ENCODE peak calls at places on chromosomes 2 and 18, in four cellular contexts. One of them, this sample, is unnamed. For H3K27me3, the result is how much of the 10 kb centered on the place peaks cover.

GRCh38 chr2:33226546-33226945 is 249.9 kb upstream of the RASGRP3 start:
- DNase-seq in neural progenitor cell: no peak
- DNase-seq in uterus: no peak
- DNase-seq in stomach: no peak
- DNase-seq in this sample: no peak

GRCh38 chr2:31347319-31347718 is 67.2 kb downstream of the XDH start:
- DNase-seq in neural progenitor cell: no peak
- DNase-seq in uterus: no peak
- DNase-seq in stomach: no peak
- DNase-seq in this sample: no peak

GRCh38 chr18:58223717-58224424 is 179.8 kb downstream of the NEDD4L start:
- DNase-seq in neural progenitor cell: no peak
- DNase-seq in uterus: peak
- DNase-seq in stomach: peak
- DNase-seq in this sample: peak

GRCh38 chr2:68157402-68158133 is at the start of gene PNO1:
- DNase-seq in neural progenitor cell: peak
- DNase-seq in uterus: peak
- DNase-seq in stomach: peak
- DNase-seq in this sample: peak

GRCh38 chr2:142165790-142166189 is 35.0 kb upstream of the LRP1B start:
- DNase-seq in neural progenitor cell: peak
- DNase-seq in uterus: no peak
- DNase-seq in stomach: no peak
- DNase-seq in this sample: peak

GRCh38 chr2:218851286-218851685 is 8.3 kb upstream of the WNT6 start:
- DNase-seq in neural progenitor cell: no peak
- DNase-seq in uterus: no peak
- DNase-seq in stomach: no peak
- DNase-seq in this sample: no peak

GRCh38 chr2:20514596-20515269 is 67.9 kb downstream of the RHOB start:
- DNase-seq in neural progenitor cell: no peak
- DNase-seq in uterus: peak
- DNase-seq in stomach: no peak
- DNase-seq in this sample: peak

GRCh38 chr2:29010946-29011649 is 30.0 kb downstream of the TOGARAM2 start:
- DNase-seq in neural progenitor cell: peak
- DNase-seq in uterus: no peak
- DNase-seq in stomach: peak
- DNase-seq in this sample: peak

GRCh38 chr2:50086450-50086849 is 932.1 kb upstream of the FSHR start:
- DNase-seq in neural progenitor cell: no peak
- DNase-seq in uterus: no peak
- DNase-seq in stomach: no peak
- DNase-seq in this sample: no peak

GRCh38 chr2:219844756-219845155 is 217.3 kb downstream of the SLC4A3 start:
- DNase-seq in neural progenitor cell: no peak
- DNase-seq in uterus: no peak
- DNase-seq in stomach: no peak
- DNase-seq in this sample: no peak

GRCh38 chr2:105926960-105927678 is 182.4 kb downstream of the NCK2 start:
- DNase-seq in neural progenitor cell: no peak
- DNase-seq in uterus: no peak
- DNase-seq in stomach: no peak
- DNase-seq in this sample: no peak

GRCh38 chr18:9135912-9136314 is 668 bp upstream of the ANKRD12 start:
- DNase-seq in neural progenitor cell: peak
- DNase-seq in uterus: no peak
- DNase-seq in stomach: no peak
- DNase-seq in this sample: no peak

GRCh38 chr2:170911314-170911889 is 17.7 kb upstream of the GORASP2 start:
- DNase-seq in neural progenitor cell: no peak
- DNase-seq in uterus: no peak
- DNase-seq in stomach: no peak
- DNase-seq in this sample: no peak

GRCh38 chr2:119827866-119828507 is 68.3 kb downstream of the PTPN4 start:
- DNase-seq in neural progenitor cell: no peak
- DNase-seq in uterus: no peak
- DNase-seq in stomach: no peak
- DNase-seq in this sample: no peak

GRCh38 chr2:104863585-104864279 is 9.8 kb downstream of the POU3F3 start:
- DNase-seq in neural progenitor cell: peak
- DNase-seq in uterus: no peak
- DNase-seq in stomach: no peak
- DNase-seq in this sample: no peak

GRCh38 chr2:18171191-18172139 is 293.0 kb downstream of the KCNS3 start:
- DNase-seq in neural progenitor cell: no peak
- DNase-seq in uterus: no peak
- DNase-seq in stomach: no peak
- DNase-seq in this sample: peak

GRCh38 chr18:55522011-55522410 is 66.0 kb downstream of the TCF4 start:
- DNase-seq in neural progenitor cell: peak
- DNase-seq in uterus: peak
- DNase-seq in stomach: no peak
- DNase-seq in this sample: no peak

GRCh38 chr2:54589340-54590215 is 133.5 kb downstream of the SPTBN1 start:
- DNase-seq in neural progenitor cell: no peak
- DNase-seq in uterus: no peak
- DNase-seq in stomach: peak
- DNase-seq in this sample: no peak

GRCh38 chr2:222904557-222905258 is 43.9 kb downstream of the ACSL3 start:
- DNase-seq in neural progenitor cell: no peak
- DNase-seq in uterus: no peak
- DNase-seq in stomach: no peak
- DNase-seq in this sample: peak

GRCh38 chr2:67564626-67565025 is 167.5 kb downstream of the ETAA1 start:
- DNase-seq in neural progenitor cell: no peak
- DNase-seq in uterus: no peak
- DNase-seq in stomach: no peak
- DNase-seq in this sample: no peak

GRCh38 chr2:176612736-176613135 is 343.5 kb downstream of the MTX2 start:
- DNase-seq in neural progenitor cell: no peak
- DNase-seq in uterus: no peak
- DNase-seq in stomach: no peak
- DNase-seq in this sample: no peak

GRCh38 chr2:108492364-108492763 is 41.9 kb upstream of the LIMS1 start:
- DNase-seq in neural progenitor cell: no peak
- DNase-seq in uterus: no peak
- DNase-seq in stomach: no peak
- DNase-seq in this sample: peak

GRCh38 chr2:214679736-214680135 is 129.7 kb downstream of the BARD1 start:
- DNase-seq in neural progenitor cell: no peak
- DNase-seq in uterus: no peak
- DNase-seq in stomach: no peak
- DNase-seq in this sample: no peak

GRCh38 chr2:160482673-160483072 is 10.9 kb downstream of the RBMS1 start:
- DNase-seq in neural progenitor cell: peak
- DNase-seq in uterus: no peak
- DNase-seq in stomach: no peak
- DNase-seq in this sample: no peak

GRCh38 chr18:13165636-13166423 is 52.7 kb upstream of the LDLRAD4 start:
- DNase-seq in neural progenitor cell: peak
- DNase-seq in uterus: no peak
- DNase-seq in stomach: no peak
- DNase-seq in this sample: no peak

GRCh38 chr18:24987271-24987932 is 364.6 kb downstream of the ZNF521 start:
- DNase-seq in neural progenitor cell: peak
- DNase-seq in uterus: peak
- DNase-seq in stomach: no peak
- DNase-seq in this sample: no peak

GRCh38 chr18:33135951-33136660 is 304.4 kb downstream of the CCDC178 start:
- DNase-seq in neural progenitor cell: no peak
- DNase-seq in uterus: no peak
- DNase-seq in stomach: no peak
- DNase-seq in this sample: no peak

DNA sequence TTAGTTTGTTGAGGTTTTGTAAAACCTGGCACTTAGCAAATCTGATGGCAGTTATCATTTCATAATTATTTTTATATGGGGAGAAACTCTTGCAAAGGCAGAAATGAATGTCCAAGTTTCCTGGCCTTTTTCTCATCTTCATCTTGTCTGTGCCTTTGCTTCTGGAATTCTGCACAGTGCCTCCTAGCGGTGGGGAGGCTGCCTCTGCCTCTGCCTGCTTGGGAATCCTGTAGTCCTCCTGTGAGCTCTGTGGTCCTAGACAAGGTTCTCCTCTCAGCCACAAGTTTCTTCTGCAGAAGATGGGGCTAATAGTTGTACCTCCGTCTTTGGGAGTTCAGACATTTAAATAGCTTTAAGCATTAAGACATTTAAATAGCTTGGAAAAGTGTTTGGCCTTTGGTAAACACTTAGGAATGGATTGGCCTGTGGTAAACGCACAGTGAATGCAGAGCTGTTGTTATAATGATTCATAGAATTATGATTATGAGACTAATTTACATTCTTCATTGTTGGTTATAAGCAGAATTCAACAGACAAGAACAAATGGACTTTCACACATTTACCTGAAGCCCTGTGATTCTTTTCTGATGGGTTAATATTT is 101.2 kb downstream of the ZNF236 start:
- DNase-seq in neural progenitor cell: peak
- DNase-seq in uterus: no peak
- DNase-seq in stomach: no peak
- DNase-seq in this sample: no peak
- TF ChIP-seq CTCF in neural progenitor cell: peak
- TF ChIP-seq CTCF in uterus: no peak
- TF ChIP-seq CTCF in stomach: no peak
- TF ChIP-seq CTCF in this sample: peak

GRCh38 chr2:86025229-86025820 is 80.4 kb downstream of the POLR1A start:
- DNase-seq in neural progenitor cell: no peak
- DNase-seq in uterus: peak
- DNase-seq in stomach: no peak
- DNase-seq in this sample: no peak

GRCh38 chr2:86027196-86027912 is 78.3 kb downstream of the POLR1A start:
- DNase-seq in neural progenitor cell: no peak
- DNase-seq in uterus: no peak
- DNase-seq in stomach: no peak
- DNase-seq in this sample: no peak

GRCh38 chr2:86027913-86028762 is 77.5 kb downstream of the POLR1A start:
- DNase-seq in neural progenitor cell: no peak
- DNase-seq in uterus: no peak
- DNase-seq in stomach: no peak
- DNase-seq in this sample: no peak

GRCh38 chr2:86026744-86027065 is 79.0 kb downstream of the POLR1A start:
- DNase-seq in neural progenitor cell: no peak
- DNase-seq in uterus: no peak
- DNase-seq in stomach: no peak
- DNase-seq in this sample: no peak

GRCh38 chr2:86025976-86026743 is 79.5 kb downstream of the POLR1A start:
- DNase-seq in neural progenitor cell: no peak
- DNase-seq in uterus: no peak
- DNase-seq in stomach: no peak
- DNase-seq in this sample: no peak
- H3K27ac ChIP-seq in neural progenitor cell: no peak
- H3K27ac ChIP-seq in uterus: peak
- H3K27ac ChIP-seq in stomach: peak
- H3K27ac ChIP-seq in this sample: no peak

GRCh38 chr2:239006886-239007285 is 159.0 kb downstream of the TWIST2 start:
- DNase-seq in neural progenitor cell: no peak
- DNase-seq in uterus: no peak
- DNase-seq in stomach: peak
- DNase-seq in this sample: no peak

GRCh38 chr2:239003933-239004636 is 156.2 kb downstream of the TWIST2 start:
- DNase-seq in neural progenitor cell: no peak
- DNase-seq in uterus: no peak
- DNase-seq in stomach: no peak
- DNase-seq in this sample: no peak

GRCh38 chr2:239002960-239003932 is 155.4 kb downstream of the TWIST2 start:
- DNase-seq in neural progenitor cell: no peak
- DNase-seq in uterus: peak
- DNase-seq in stomach: no peak
- DNase-seq in this sample: peak

GRCh38 chr2:239008004-239008403 is 160.1 kb downstream of the TWIST2 start:
- DNase-seq in neural progenitor cell: no peak
- DNase-seq in uterus: peak
- DNase-seq in stomach: peak
- DNase-seq in this sample: no peak

DNA sequence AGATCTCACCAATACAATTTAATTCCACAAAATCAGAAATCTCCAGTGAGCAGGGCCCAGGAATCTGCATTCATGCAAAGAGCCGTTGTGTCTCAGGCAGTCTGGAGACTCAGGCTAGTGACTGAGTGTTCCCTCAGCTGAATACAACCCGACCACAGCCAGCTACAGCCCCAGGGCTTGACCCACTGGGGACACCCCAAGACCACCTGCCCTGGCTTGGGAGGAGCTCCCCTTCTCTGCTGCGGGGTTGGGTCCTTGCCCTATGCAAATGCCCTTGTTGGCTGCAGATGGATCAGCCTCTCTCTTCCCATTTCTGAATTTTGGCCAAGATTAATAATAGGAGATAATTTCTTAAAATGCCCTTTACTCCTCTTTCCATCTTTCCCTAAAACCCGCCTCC is 157.7 kb downstream of the TWIST2 start:
- DNase-seq in neural progenitor cell: no peak
- DNase-seq in uterus: no peak
- DNase-seq in stomach: no peak
- DNase-seq in this sample: no peak
- H3K27me3 ChIP-seq in neural progenitor cell: under half
- H3K27me3 ChIP-seq in uterus: under half
- H3K27me3 ChIP-seq in stomach: under half
- H3K27me3 ChIP-seq in this sample: under half

DNA sequence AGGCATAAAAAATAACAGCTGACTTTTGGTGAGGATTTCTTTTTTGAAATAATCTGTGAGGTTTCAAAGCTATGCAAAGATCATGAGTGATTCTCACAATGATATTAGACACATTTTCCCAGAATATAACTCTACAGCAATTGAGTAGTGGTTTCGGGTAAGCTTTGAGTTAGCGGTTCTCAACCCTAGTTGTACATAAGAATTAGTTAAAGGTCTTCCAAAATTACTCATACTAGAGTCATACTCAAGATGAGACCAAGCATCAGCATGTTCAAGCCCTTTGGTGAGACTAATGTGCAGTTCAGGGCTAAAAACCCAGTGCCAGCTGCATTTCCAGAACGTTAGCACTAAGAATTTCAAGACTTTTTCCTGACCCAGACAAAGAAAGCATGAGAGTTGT is 31.1 kb downstream of the DSG4 start:
- DNase-seq in neural progenitor cell: no peak
- DNase-seq in uterus: no peak
- DNase-seq in stomach: no peak
- DNase-seq in this sample: no peak
- TF ChIP-seq CTCF in neural progenitor cell: no peak
- TF ChIP-seq CTCF in uterus: no peak
- TF ChIP-seq CTCF in stomach: no peak
- TF ChIP-seq CTCF in this sample: no peak

This sample was measured in AG04450.